ENCODE peak calls at places on chromosomes 13 and 19, in nine cellular contexts. I is GM23338, N is OCI-LY7, R is GM23248, P is neural progenitor cell, U is hepatocyte, F is HCT116, Z is PC-3, G is SK-N-SH. T is an unnamed sample.

GRCh38 chr13:24254151-24254810 is 55.1 kb upstream of the C1QTNF9 start:
- DNase-seq in I (no peak), N (no peak), R (no peak), P (no peak), U (no peak), F (no peak), Z (no peak), G (no peak), T (no peak)

GRCh38 chr19:10672529-10673150 is 18.5 kb downstream of the ILF3 start:
- DNase-seq in I (no peak), N (no peak), R (no peak), P (no peak), U (no peak), F (no peak), Z (no peak), G (no peak), T (no peak)

GRCh38 chr13:72781461-72782439 is at the start of the genes DIS3 and PIBF1:
- DNase-seq in I (peak), N (peak), R (peak), P (peak), U (peak), F (peak), Z (peak), G (peak), T (peak)

GRCh38 chr13:24341439-24341838 is 32.1 kb downstream of the C1QTNF9 start:
- DNase-seq in I (no peak), N (no peak), R (peak), P (no peak), U (no peak), F (peak), Z (peak), G (no peak), T (no peak)

GRCh38 chr19:16527971-16528521 is 14.2 kb downstream of the CHERP start:
- DNase-seq in I (peak), N (peak), R (peak), P (peak), U (no peak), F (no peak), Z (peak), G (peak), T (no peak)

GRCh38 chr19:400976-401835 is 7.7 kb downstream of the C2CD4C start:
- DNase-seq in I (no peak), N (no peak), R (no peak), P (no peak), U (no peak), F (no peak), Z (no peak), G (no peak), T (no peak)

GRCh38 chr19:19551862-19552192 is 13.8 kb downstream of the CILP2 start:
- DNase-seq in I (no peak), N (no peak), R (no peak), P (no peak), U (no peak), F (no peak), Z (no peak), G (no peak), T (no peak)

GRCh38 chr19:13834308-13834790 is 39.1 kb downstream of the ZSWIM4 start:
- DNase-seq in I (no peak), N (no peak), R (peak), P (no peak), U (peak), F (no peak), Z (peak), G (no peak), T (no peak)

DNA sequence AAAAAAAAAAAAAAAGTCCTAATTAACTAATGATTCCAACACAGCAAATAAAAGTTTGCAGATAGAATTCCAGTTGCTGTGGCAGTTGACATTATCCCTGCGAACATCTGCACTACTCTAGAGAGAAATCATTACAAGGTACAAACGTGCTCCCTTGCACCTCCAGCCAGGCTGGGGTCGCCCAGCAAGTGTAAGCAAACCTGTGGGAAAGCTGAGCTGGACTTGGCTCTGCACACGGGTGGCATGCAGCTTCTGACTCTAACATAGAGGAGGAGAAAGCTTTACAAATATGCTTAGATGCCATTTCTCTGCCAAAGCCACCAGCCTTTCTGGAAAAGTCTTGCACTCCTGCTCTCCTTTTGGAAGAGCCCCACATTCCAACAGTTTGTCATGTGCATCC is 103.3 kb downstream of the CRYL1 start:
- DNase-seq in I (no peak), N (no peak), R (no peak), P (no peak), U (no peak), F (no peak), Z (no peak), G (no peak), T (no peak)
- H3K27ac ChIP-seq in I (no peak), N (no peak), R (no peak), P (no peak), U (no peak), F (no peak), Z (no peak), G (no peak), T (no peak)

DNA sequence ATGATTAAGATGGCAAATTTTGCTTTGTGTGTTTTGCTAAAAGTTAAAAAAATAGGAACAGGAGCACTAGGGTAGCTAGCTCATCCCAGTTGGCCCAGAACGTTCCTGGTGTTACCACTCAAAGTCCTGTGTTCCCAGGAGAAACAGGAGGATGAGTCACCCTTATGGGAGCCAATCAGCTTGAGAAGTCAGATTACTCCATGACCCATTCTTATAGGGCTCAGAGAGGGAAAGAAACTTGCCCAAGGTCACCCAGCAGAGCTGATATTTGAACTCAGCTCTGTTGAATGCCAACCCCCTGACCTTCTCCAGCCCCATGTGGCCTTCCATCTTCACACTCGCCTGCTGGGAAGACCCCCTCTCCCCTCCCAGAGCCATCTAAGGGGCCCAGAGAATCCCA is 13.0 kb downstream of the NMRK2 start:
- DNase-seq in I (no peak), N (no peak), R (peak), P (no peak), U (no peak), F (no peak), Z (no peak), G (no peak), T (no peak)
- TF ChIP-seq EZH2phosphoT487 in I (no peak), N (no peak), R (no peak), P (no peak), U (no peak), F (no peak), Z (no peak), G (no peak), T (no peak)

DNA sequence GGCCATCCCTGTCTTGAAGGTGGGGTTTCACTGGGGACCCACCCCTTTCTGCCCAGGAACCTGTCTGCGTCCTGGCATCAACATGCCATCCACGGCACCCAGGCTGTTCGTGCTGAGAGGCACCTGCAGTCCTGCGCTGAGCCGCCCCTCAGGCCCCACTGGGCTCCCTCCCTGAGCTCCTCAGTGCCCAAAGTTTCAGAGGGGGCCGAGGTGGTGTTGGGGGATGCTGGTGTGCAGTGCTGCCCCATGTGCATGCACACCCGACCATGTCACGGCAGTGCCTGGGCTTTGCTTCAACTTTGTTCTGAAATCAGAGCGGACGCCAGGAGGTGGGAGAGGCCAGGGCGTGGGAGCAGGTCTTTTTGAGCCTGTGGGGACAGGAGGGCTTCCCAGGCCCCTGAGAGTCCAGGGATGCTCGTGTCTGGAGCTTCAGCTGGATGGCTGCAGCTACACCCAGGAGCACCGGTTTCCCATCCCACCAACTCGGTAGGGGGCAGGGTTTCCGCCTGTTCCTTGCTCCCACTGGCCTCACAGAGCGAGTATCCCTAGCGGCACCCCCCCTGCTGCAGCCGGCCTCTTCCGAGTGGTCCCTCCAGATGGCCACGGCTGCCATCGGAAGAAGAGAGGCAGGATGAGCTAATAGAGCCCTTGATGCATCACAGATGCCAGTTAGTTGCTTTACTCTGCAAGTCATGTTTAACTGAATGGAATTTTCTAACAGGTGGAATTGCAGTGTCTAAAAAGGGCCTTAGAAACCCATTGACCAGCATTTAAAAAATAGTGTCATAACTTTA is 44.0 kb downstream of the WDFY2 start:
- DNase-seq in I (no peak), N (no peak), R (no peak), P (no peak), U (no peak), F (no peak), Z (no peak), G (peak), T (no peak)
- H2AFZ ChIP-seq in I (no peak), N (no peak), R (no peak), P (no peak), U (no peak), F (no peak), Z (no peak), G (no peak), T (no peak)

DNA sequence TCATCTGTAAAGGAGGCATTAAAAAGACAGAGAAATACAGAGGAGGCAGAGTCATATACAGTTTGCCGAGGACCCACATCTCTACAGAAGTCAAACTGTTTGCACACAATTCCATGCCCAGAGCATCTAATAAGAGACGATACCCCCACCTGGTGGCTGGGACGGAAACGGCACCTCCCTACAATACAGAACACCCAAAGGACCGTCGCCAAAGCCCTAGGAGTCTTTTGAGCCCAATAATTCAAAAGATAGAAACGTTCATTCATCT is 703 bp upstream of the PLEKHG2 start:
- DNase-seq in I (peak), N (peak), R (peak), P (peak), U (peak), F (peak), Z (peak), G (peak), T (peak)
- H3K27ac ChIP-seq in I (peak), N (peak), R (peak), P (no peak), U (peak), F (peak), Z (peak), G (peak), T (peak)

T was measured in MM.1S.